ENCODE peak calls at places on chromosomes 3 and 15, in six cellular contexts. One of them, this sample, is unnamed.

GRCh38 chr15:90201944-90202375 is 830 bp downstream of the SEMA4B start:
- DNase-seq in GM23248: peak
- DNase-seq in HCT116: no peak
- DNase-seq in PC-3: no peak
- DNase-seq in SK-N-SH: peak
- DNase-seq in hepatocyte: no peak
- DNase-seq in this sample: peak

GRCh38 chr15:32828507-32829186 is 110.8 kb downstream of the GREM1 start:
- DNase-seq in GM23248: peak
- DNase-seq in HCT116: no peak
- DNase-seq in PC-3: peak
- DNase-seq in SK-N-SH: no peak
- DNase-seq in hepatocyte: no peak
- DNase-seq in this sample: no peak

GRCh38 chr15:81516012-81516411 is 142.0 kb upstream of the TMC3 start:
- DNase-seq in GM23248: peak
- DNase-seq in HCT116: no peak
- DNase-seq in PC-3: no peak
- DNase-seq in SK-N-SH: no peak
- DNase-seq in hepatocyte: no peak
- DNase-seq in this sample: no peak

GRCh38 chr3:59426851-59427565 is 377.2 kb upstream of the CFAP20DC start:
- DNase-seq in GM23248: peak
- DNase-seq in HCT116: no peak
- DNase-seq in PC-3: peak
- DNase-seq in SK-N-SH: no peak
- DNase-seq in hepatocyte: no peak
- DNase-seq in this sample: no peak

GRCh38 chr3:126983653-126984390 is 907 bp downstream of the PLXNA1 start:
- DNase-seq in GM23248: peak
- DNase-seq in HCT116: no peak
- DNase-seq in PC-3: no peak
- DNase-seq in SK-N-SH: peak
- DNase-seq in hepatocyte: peak
- DNase-seq in this sample: peak

GRCh38 chr15:32864051-32864450 is 146.2 kb downstream of the GREM1 start:
- DNase-seq in GM23248: no peak
- DNase-seq in HCT116: no peak
- DNase-seq in PC-3: no peak
- DNase-seq in SK-N-SH: no peak
- DNase-seq in hepatocyte: no peak
- DNase-seq in this sample: no peak

GRCh38 chr15:70266412-70267089 is 168.8 kb upstream of the TLE3 start:
- DNase-seq in GM23248: no peak
- DNase-seq in HCT116: no peak
- DNase-seq in PC-3: no peak
- DNase-seq in SK-N-SH: no peak
- DNase-seq in hepatocyte: no peak
- DNase-seq in this sample: no peak

GRCh38 chr3:141076026-141076797 is 25.1 kb downstream of the SPSB4 start:
- DNase-seq in GM23248: no peak
- DNase-seq in HCT116: no peak
- DNase-seq in PC-3: no peak
- DNase-seq in SK-N-SH: no peak
- DNase-seq in hepatocyte: no peak
- DNase-seq in this sample: peak

GRCh38 chr15:60993008-60993407 is 236.1 kb downstream of the RORA start:
- DNase-seq in GM23248: peak
- DNase-seq in HCT116: no peak
- DNase-seq in PC-3: no peak
- DNase-seq in SK-N-SH: no peak
- DNase-seq in hepatocyte: no peak
- DNase-seq in this sample: no peak

GRCh38 chr3:89578253-89578529 is 470.8 kb downstream of the EPHA3 start:
- DNase-seq in GM23248: no peak
- DNase-seq in HCT116: no peak
- DNase-seq in PC-3: no peak
- DNase-seq in SK-N-SH: no peak
- DNase-seq in hepatocyte: no peak
- DNase-seq in this sample: no peak

GRCh38 chr3:105527949-105528348 is 161.2 kb downstream of the ALCAM start:
- DNase-seq in GM23248: peak
- DNase-seq in HCT116: peak
- DNase-seq in PC-3: peak
- DNase-seq in SK-N-SH: no peak
- DNase-seq in hepatocyte: no peak
- DNase-seq in this sample: no peak

GRCh38 chr3:26004205-26004604 is 214.3 kb downstream of the OXSM start:
- DNase-seq in GM23248: no peak
- DNase-seq in HCT116: no peak
- DNase-seq in PC-3: no peak
- DNase-seq in SK-N-SH: no peak
- DNase-seq in hepatocyte: no peak
- DNase-seq in this sample: no peak

GRCh38 chr15:100241572-100242479 is 99.9 kb downstream of the ADAMTS17 start:
- DNase-seq in GM23248: peak
- DNase-seq in HCT116: peak
- DNase-seq in PC-3: peak
- DNase-seq in SK-N-SH: no peak
- DNase-seq in hepatocyte: peak
- DNase-seq in this sample: peak

GRCh38 chr15:88987951-88988671 is 74.9 kb upstream of the MFGE8 start:
- DNase-seq in GM23248: peak
- DNase-seq in HCT116: no peak
- DNase-seq in PC-3: peak
- DNase-seq in SK-N-SH: no peak
- DNase-seq in hepatocyte: no peak
- DNase-seq in this sample: no peak

GRCh38 chr3:20040476-20041196 is 390 bp downstream of the KAT2B start:
- DNase-seq in GM23248: peak
- DNase-seq in HCT116: peak
- DNase-seq in PC-3: peak
- DNase-seq in SK-N-SH: peak
- DNase-seq in hepatocyte: peak
- DNase-seq in this sample: peak

GRCh38 chr15:85112997-85113396 is 131.3 kb downstream of the PDE8A start:
- DNase-seq in GM23248: no peak
- DNase-seq in HCT116: no peak
- DNase-seq in PC-3: no peak
- DNase-seq in SK-N-SH: no peak
- DNase-seq in hepatocyte: no peak
- DNase-seq in this sample: no peak
- TF ChIP-seq EZH2phosphoT487 in GM23248: no peak
- TF ChIP-seq EZH2phosphoT487 in HCT116: no peak
- TF ChIP-seq EZH2phosphoT487 in PC-3: no peak
- TF ChIP-seq EZH2phosphoT487 in SK-N-SH: no peak
- TF ChIP-seq EZH2phosphoT487 in hepatocyte: no peak
- TF ChIP-seq EZH2phosphoT487 in this sample: no peak

DNA sequence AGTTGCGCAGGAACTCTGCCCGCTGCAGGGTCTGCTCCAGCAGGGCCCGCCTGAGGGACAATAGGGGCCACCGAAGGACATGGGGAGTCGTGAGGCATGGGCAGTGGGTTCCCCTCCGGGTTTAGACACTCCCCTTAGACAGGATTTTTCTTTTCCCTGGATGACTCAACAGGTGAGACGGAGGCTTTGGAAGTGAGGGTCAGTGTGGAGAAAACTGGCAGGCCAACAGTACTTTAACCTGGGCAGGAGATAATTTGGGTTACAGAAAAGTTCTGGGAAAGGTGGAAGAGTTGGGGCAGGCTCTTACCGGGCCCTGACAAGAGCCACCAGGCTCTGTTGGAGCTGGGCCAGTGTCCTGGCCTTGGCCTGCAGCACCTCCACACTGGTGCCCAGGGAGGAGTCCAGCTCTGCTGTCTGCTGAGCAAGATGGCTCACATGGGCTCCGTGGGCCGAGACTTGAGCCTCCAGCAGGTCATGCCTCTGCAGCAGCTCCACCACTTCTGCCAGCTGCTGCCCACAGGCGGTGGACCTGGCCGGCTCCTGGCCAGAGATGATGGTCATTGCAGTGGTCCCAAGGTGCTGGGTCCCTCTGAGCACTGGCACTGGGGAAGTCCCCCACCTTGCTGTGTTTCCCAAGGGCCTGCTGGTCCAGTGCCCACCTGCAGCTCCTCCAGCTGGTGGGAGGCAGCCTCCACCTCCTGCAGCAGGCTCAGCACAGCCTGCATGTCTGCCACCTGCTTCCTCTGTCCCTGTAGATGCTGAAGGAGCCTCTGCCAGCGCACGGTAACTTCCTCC is 11.0 kb downstream of the SPTBN5 start:
- DNase-seq in GM23248: no peak
- DNase-seq in HCT116: no peak
- DNase-seq in PC-3: no peak
- DNase-seq in SK-N-SH: no peak
- DNase-seq in hepatocyte: no peak
- DNase-seq in this sample: no peak
- TF ChIP-seq EZH2phosphoT487 in GM23248: no peak
- TF ChIP-seq EZH2phosphoT487 in HCT116: no peak
- TF ChIP-seq EZH2phosphoT487 in PC-3: no peak
- TF ChIP-seq EZH2phosphoT487 in SK-N-SH: no peak
- TF ChIP-seq EZH2phosphoT487 in hepatocyte: no peak
- TF ChIP-seq EZH2phosphoT487 in this sample: no peak

GRCh38 chr3:53069422-53070068 is 23.7 kb upstream of the SFMBT1 start:
- DNase-seq in GM23248: peak
- DNase-seq in HCT116: no peak
- DNase-seq in PC-3: no peak
- DNase-seq in SK-N-SH: no peak
- DNase-seq in hepatocyte: no peak
- DNase-seq in this sample: peak
- TF ChIP-seq EZH2phosphoT487 in GM23248: no peak
- TF ChIP-seq EZH2phosphoT487 in HCT116: no peak
- TF ChIP-seq EZH2phosphoT487 in PC-3: no peak
- TF ChIP-seq EZH2phosphoT487 in SK-N-SH: no peak
- TF ChIP-seq EZH2phosphoT487 in hepatocyte: no peak
- TF ChIP-seq EZH2phosphoT487 in this sample: no peak

DNA sequence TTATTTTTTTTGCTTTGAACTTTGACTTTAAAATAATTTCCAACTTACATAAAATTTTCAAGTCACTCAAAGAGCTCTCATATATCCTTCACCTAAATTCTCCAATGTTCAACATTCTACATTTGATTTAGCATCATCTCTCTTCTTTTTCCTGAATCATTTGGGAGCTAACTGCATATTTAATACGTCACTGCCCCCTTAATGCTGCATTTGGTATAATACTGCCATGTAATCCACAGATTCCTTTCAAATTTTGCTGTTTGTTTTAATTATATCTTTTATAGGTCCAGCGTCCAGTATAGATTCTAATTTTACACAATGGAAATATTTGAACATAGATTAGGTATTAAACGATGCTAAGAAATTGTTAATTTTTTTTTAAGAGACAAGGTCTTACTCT is 2.3 kb upstream of the EIF2AK4 start:
- DNase-seq in GM23248: peak
- DNase-seq in HCT116: no peak
- DNase-seq in PC-3: peak
- DNase-seq in SK-N-SH: no peak
- DNase-seq in hepatocyte: no peak
- DNase-seq in this sample: no peak
- TF ChIP-seq EZH2phosphoT487 in GM23248: no peak
- TF ChIP-seq EZH2phosphoT487 in HCT116: no peak
- TF ChIP-seq EZH2phosphoT487 in PC-3: no peak
- TF ChIP-seq EZH2phosphoT487 in SK-N-SH: no peak
- TF ChIP-seq EZH2phosphoT487 in hepatocyte: no peak
- TF ChIP-seq EZH2phosphoT487 in this sample: no peak

GRCh38 chr3:190534386-190534785 is 20.5 kb downstream of the IL1RAP start:
- DNase-seq in GM23248: peak
- DNase-seq in HCT116: no peak
- DNase-seq in PC-3: no peak
- DNase-seq in SK-N-SH: no peak
- DNase-seq in hepatocyte: no peak
- DNase-seq in this sample: no peak

GRCh38 chr3:190537131-190537530 is 23.2 kb downstream of the IL1RAP start:
- DNase-seq in GM23248: peak
- DNase-seq in HCT116: no peak
- DNase-seq in PC-3: no peak
- DNase-seq in SK-N-SH: no peak
- DNase-seq in hepatocyte: no peak
- DNase-seq in this sample: no peak

GRCh38 chr3:190532626-190533155 is 18.8 kb downstream of the IL1RAP start:
- DNase-seq in GM23248: no peak
- DNase-seq in HCT116: no peak
- DNase-seq in PC-3: no peak
- DNase-seq in SK-N-SH: no peak
- DNase-seq in hepatocyte: no peak
- DNase-seq in this sample: no peak

GRCh38 chr3:190533511-190534282 is 19.8 kb downstream of the IL1RAP start:
- DNase-seq in GM23248: peak
- DNase-seq in HCT116: no peak
- DNase-seq in PC-3: peak
- DNase-seq in SK-N-SH: no peak
- DNase-seq in hepatocyte: peak
- DNase-seq in this sample: no peak

DNA sequence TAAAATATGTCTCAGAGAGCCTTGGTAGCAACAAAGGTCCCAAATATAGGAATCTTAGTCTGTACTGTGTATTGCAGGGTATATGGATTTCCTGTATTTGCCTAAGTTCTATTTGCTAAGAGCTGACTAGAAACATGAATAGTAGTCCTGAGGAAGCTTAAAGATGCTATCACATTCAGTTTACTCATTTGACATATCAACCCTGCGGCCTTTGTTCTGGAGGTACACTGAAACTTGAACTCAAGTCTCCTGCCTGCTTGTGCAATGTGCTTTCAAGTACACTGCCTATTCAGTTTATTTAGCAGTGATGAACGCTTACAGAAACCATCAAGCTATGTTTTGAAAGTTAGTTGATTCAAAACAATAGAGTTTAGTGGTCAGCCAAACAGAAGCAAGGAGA is 21.1 kb downstream of the IL1RAP start:
- DNase-seq in GM23248: peak
- DNase-seq in HCT116: no peak
- DNase-seq in PC-3: peak
- DNase-seq in SK-N-SH: no peak
- DNase-seq in hepatocyte: no peak
- DNase-seq in this sample: no peak
- TF ChIP-seq EZH2phosphoT487 in GM23248: no peak
- TF ChIP-seq EZH2phosphoT487 in HCT116: no peak
- TF ChIP-seq EZH2phosphoT487 in PC-3: no peak
- TF ChIP-seq EZH2phosphoT487 in SK-N-SH: no peak
- TF ChIP-seq EZH2phosphoT487 in hepatocyte: no peak
- TF ChIP-seq EZH2phosphoT487 in this sample: no peak

This sample was measured in neural progenitor cell.